ENCODE peak calls at places on chromosomes 16 and 17, in seven cellular contexts. X is NCI-H2029; O is renal cortical epithelial cell; P is hepatic stellate cell; A is NCI-H1092 treated with DMSO at 0.1 percent for 48 hours; B is AG10803; Z is activated CD4-positive, alpha-beta T cell treated with anti-CD3 and anti-CD28 coated beads, Interleukin-2, amount 10 ng/mL, durations not matched to agents 7 days and 5 days. C is an unnamed sample.

GRCh38 chr17:41061969-41062368 is 2.1 kb upstream of the KRTAP2-3 start:
- DNase-seq in X (no peak), O (peak; percentile 97), P (peak; percentile 87), A (no peak), B (peak; percentile 99), Z (no peak), C (no peak)

GRCh38 chr17:29589524-29590260 is at the start of gene GIT1:
- DNase-seq in X (peak; percentile 72), O (no peak), P (peak; percentile 97), A (peak; percentile 80), B (peak; percentile 80), Z (peak; percentile 86), C (peak; percentile 84)

GRCh38 chr17:45364531-45365390 is 47.9 kb upstream of the MAP3K14 start:
- DNase-seq in X (no peak), O (no peak), P (no peak), A (peak; percentile 40), B (peak; percentile 59), Z (no peak), C (no peak)

GRCh38 chr17:47690121-47690520 is 3.8 kb upstream of the TBKBP1 start:
- DNase-seq in X (no peak), O (no peak), P (peak; percentile 5), A (no peak), B (no peak), Z (no peak), C (no peak)

GRCh38 chr16:53061701-53062159 is 6.9 kb downstream of the CHD9 start:
- DNase-seq in X (no peak), O (no peak), P (no peak), A (no peak), B (no peak), Z (peak; percentile 12), C (no peak)

GRCh38 chr17:75689441-75689873 is 22.3 kb downstream of the SAP30BP start:
- DNase-seq in X (no peak), O (no peak), P (no peak), A (no peak), B (no peak), Z (peak; percentile 75), C (no peak)

GRCh38 chr17:59668816-59669215 is 38.4 kb downstream of the PTRH2 start:
- DNase-seq in X (no peak), O (peak; percentile 97), P (peak; percentile 24), A (no peak), B (peak; percentile 97), Z (no peak), C (no peak)

GRCh38 chr16:58284488-58284887 is 10.3 kb downstream of the PRSS54 start:
- DNase-seq in X (no peak), O (no peak), P (peak; percentile 14), A (no peak), B (no peak), Z (no peak), C (no peak)

GRCh38 chr16:58280846-58281301 is 14.0 kb downstream of the PRSS54 start:
- DNase-seq in X (no peak), O (no peak), P (no peak), A (no peak), B (peak; percentile 3), Z (no peak), C (no peak)

GRCh38 chr16:23837553-23838308 is 1.9 kb downstream of the PRKCB start:
- DNase-seq in X (no peak), O (no peak), P (no peak), A (no peak), B (no peak), Z (no peak), C (no peak)

GRCh38 chr16:69917739-69918138 is 33.4 kb upstream of the CLEC18A start:
- DNase-seq in X (no peak), O (peak; percentile 97), P (peak; percentile 84), A (no peak), B (peak; percentile 95), Z (no peak), C (no peak)

GRCh38 chr17:75476274-75476673 is 19.8 kb downstream of the TMEM94 start:
- DNase-seq in X (no peak), O (no peak), P (peak; percentile 77), A (no peak), B (peak; percentile 11), Z (no peak), C (peak; percentile 72)

GRCh38 chr16:81637336-81638235 is 141.5 kb upstream of the PLCG2 start:
- DNase-seq in X (no peak), O (no peak), P (no peak), A (no peak), B (no peak), Z (no peak), C (no peak)

GRCh38 chr17:32265192-32265895 is at the start of gene RHBDL3:
- DNase-seq in X (no peak), O (no peak), P (no peak), A (peak; percentile 38), B (no peak), Z (no peak), C (peak; percentile 49)

GRCh38 chr17:75626496-75627038 is 6.7 kb upstream of the SMIM5 start:
- DNase-seq in X (no peak), O (no peak), P (no peak), A (no peak), B (no peak), Z (no peak), C (no peak)

GRCh38 chr17:55765472-55765871 is 14.6 kb downstream of the PCTP start:
- DNase-seq in X (no peak), O (no peak), P (no peak), A (no peak), B (no peak), Z (no peak), C (no peak)